ENCODE peak calls at places on chromosome 22, in nine cellular contexts. D is sigmoid colon, Y is body of pancreas, L is OCI-LY7, A is AG10803, X is heart left ventricle, B is cardiac fibroblast, Q is kidney, G is lower lobe of right lung. V is an unnamed sample.

GRCh38 chr22:20175597-20175900 is 24.7 kb upstream of the CCDC188 start:
- DNase-seq in A (peak; percentile 43), B (no peak), L (no peak), G (no peak), Q (no peak), D (no peak), X (no peak), Y (no peak), V (no peak)

GRCh38 chr22:47371263-47372090 is 609.0 kb downstream of the TBC1D22A start:
- DNase-seq in X (no peak), A (no peak), Q (no peak), B (no peak), L (no peak), D (peak; percentile 39), G (peak; percentile 34), Y (no peak), V (no peak)

GRCh38 chr22:28025866-28026575 is 107.0 kb upstream of the PITPNB start:
- DNase-seq in B (no peak), A (no peak), D (no peak), Q (no peak), G (no peak), Y (no peak), X (peak; percentile 11), L (no peak), V (no peak)

GRCh38 chr22:20249797-20250354 is 18.2 kb downstream of the RTN4R start:
- DNase-seq in B (peak; percentile 57), G (no peak), D (peak; percentile 78), L (no peak), X (no peak), A (peak; percentile 50), Y (peak; percentile 28), Q (no peak), V (peak; percentile 19)

GRCh38 chr22:50317178-50317577 is 9.6 kb downstream of the DENND6B start:
- DNase-seq in Y (no peak), B (no peak), G (peak; percentile 48), L (no peak), X (no peak), A (no peak), Q (peak; percentile 61), D (no peak), V (no peak)

GRCh38 chr22:35914665-35915476 is 113.8 kb downstream of the RBFOX2 start:
- DNase-seq in Y (peak; percentile 88), L (peak; percentile 70), X (peak; percentile 70), Q (no peak), G (no peak), D (peak; percentile 83), B (peak; percentile 94), A (peak; percentile 88), V (peak; percentile 77)

GRCh38 chr22:37356922-37357321 is 70.4 kb downstream of the ELFN2 start:
- DNase-seq in D (no peak), Q (no peak), A (no peak), X (no peak), B (no peak), Y (no peak), G (no peak), L (no peak), V (no peak)

GRCh38 chr22:24516301-24516737 is 21.2 kb downstream of the UPB1 start:
- DNase-seq in X (no peak), G (no peak), Q (no peak), D (no peak), Y (peak; percentile 42), L (no peak), B (peak; percentile 93), A (peak; percentile 93), V (peak; percentile 86)

GRCh38 chr22:39959640-39960447 is at the start of gene TMA7B:
- DNase-seq in Y (no peak), G (no peak), B (peak; percentile 60), D (no peak), Q (no peak), X (no peak), L (no peak), A (peak; percentile 55), V (no peak)

GRCh38 chr22:42721045-42721434 is 370 bp upstream of the A4GALT start:
- DNase-seq in X (no peak), B (no peak), L (no peak), D (no peak), A (peak; percentile 29), G (no peak), Q (no peak), Y (no peak), V (no peak)

GRCh38 chr22:42720263-42721044 is at the start of gene A4GALT:
- DNase-seq in L (peak; percentile 61), G (no peak), Y (no peak), Q (no peak), D (no peak), B (no peak), X (peak; percentile 57), A (no peak), V (no peak)

GRCh38 chr22:42726811-42727210 is 6.1 kb upstream of the A4GALT start:
- DNase-seq in G (no peak), B (no peak), Q (no peak), Y (no peak), A (no peak), D (no peak), X (no peak), L (no peak), V (no peak)

GRCh38 chr22:42725606-42726355 is 5.1 kb upstream of the A4GALT start:
- DNase-seq in Q (no peak), D (no peak), G (no peak), Y (no peak), A (peak; percentile 63), L (no peak), B (peak; percentile 59), X (no peak), V (no peak)

GRCh38 chr22:42724062-42724461 is 3.4 kb upstream of the A4GALT start:
- DNase-seq in A (no peak), B (no peak), X (no peak), Q (peak; percentile 72), Y (no peak), L (no peak), D (no peak), G (no peak), V (no peak)
- H3K4me3 ChIP-seq in A (no peak overlapping the region), B (no peak overlapping the region), X (no peak overlapping the region), Q (no peak overlapping the region), Y (no peak overlapping the region), L (no peak overlapping the region), D (no peak overlapping the region), G (no peak overlapping the region), V (no peak overlapping the region)

DNA sequence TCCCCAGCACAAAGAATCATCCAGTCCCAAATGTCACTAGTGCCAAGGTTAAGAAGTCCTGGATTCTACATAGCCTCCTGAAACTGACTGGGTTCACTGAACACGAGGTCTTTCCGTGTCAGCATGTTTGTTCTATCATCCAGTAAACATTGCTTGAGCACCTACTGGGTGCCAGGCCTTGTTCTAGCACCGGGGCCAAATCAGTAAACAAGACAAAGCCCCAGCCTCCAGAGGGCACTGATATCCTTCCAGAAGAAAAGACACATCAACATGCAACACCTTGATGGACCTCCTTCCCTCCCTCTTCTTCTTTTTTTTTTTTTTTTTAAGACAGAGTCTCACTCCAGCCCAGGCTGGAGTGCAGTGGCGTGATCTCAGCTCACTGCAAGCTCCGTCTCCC is 26.9 kb downstream of the TPST2 start:
- DNase-seq in L (peak; percentile 52), X (no peak), A (no peak), D (no peak), B (no peak), Q (no peak), Y (peak; percentile 46), G (no peak), V (no peak)
- TF ChIP-seq CTCF in L (peak; percentile 65), X (peak; percentile 11), A (peak; percentile 1), D (no peak), B (no peak), Q (no peak), Y (no peak), G (no peak), V (peak; percentile 11)

DNA sequence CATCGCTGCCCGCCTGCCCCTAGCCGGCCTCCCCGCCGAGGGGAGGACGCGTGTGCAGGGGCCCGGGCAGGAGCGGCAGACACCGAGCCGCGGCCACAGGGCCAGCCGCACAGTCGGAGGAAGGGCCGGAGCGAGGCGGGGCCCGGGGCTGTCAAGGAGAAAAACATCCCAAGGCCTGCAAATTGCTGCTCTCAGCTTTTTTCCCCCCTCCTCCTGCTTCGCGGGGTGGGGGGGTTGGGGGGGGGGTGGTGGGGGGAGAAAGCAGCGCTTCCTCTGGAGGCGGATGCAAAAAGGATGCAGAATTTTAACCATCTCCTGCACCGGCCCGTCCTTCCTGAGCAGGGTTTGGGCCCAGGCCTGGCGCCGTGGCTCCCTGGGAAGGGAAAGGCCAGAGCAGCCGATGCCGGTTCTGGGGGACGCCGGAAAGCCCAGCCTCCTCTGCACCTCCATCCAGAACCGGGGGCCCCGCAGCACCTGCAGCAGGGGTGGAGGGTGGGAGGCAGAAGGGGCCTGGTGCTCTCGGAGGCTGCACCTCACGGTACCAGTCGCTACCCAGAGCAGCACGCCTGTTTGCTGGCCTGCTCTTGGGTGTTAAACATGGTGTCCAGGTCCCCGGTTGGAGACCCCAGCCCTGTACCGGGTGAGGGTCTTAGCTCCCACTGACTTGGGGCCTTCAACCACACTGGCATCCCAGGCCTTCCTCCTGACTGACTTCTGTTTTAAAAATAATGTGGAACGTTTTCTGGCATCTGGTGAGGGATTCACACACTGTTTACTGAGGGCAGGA is 77.3 kb upstream of the WNT7B start:
- DNase-seq in A (peak; percentile 88), L (peak; percentile 80), G (peak; percentile 75), Y (peak; percentile 77), B (peak; percentile 78), Q (peak; percentile 92), D (peak; percentile 90), X (peak; percentile 86), V (no peak)
- H3K4me3 ChIP-seq in A (peak overlapping the region; percentile 79), L (peak overlapping the region; percentile 67), G (peak overlapping the region; percentile 87), Y (peak overlapping the region; percentile 43), B (peak overlapping the region; percentile 53), Q (peak overlapping the region; percentile 68), D (peak overlapping the region; percentile 84), X (peak overlapping the region; percentile 73), V (peak overlapping the region; percentile 46)

GRCh38 chr22:29689201-29689871 is 30.5 kb upstream of the CABP7 start:
- DNase-seq in Y (no peak), A (no peak), G (no peak), D (no peak), Q (no peak), L (no peak), B (no peak), X (no peak), V (no peak)

GRCh38 chr22:29690481-29690880 is 29.3 kb upstream of the CABP7 start:
- DNase-seq in L (no peak), B (no peak), A (peak; percentile 56), Y (no peak), G (no peak), X (no peak), D (no peak), Q (no peak), V (no peak)

GRCh38 chr22:29692327-29692640 is 27.5 kb upstream of the CABP7 start:
- DNase-seq in Q (no peak), Y (no peak), G (no peak), L (no peak), X (no peak), B (no peak), D (no peak), A (no peak), V (no peak)

GRCh38 chr22:29691636-29692326 is 28.0 kb upstream of the CABP7 start:
- DNase-seq in Q (no peak), A (no peak), Y (no peak), D (no peak), B (no peak), G (no peak), L (no peak), X (no peak), V (no peak)

GRCh38 chr22:29689872-29690213 is 30.0 kb upstream of the CABP7 start:
- DNase-seq in X (peak; percentile 59), Q (no peak), G (peak; percentile 67), D (no peak), A (peak; percentile 47), Y (peak; percentile 56), B (peak; percentile 60), L (peak; percentile 31), V (peak; percentile 23)
- TF ChIP-seq CTCF in X (peak; percentile 78), Q (peak; percentile 61), G (peak; percentile 70), D (peak; percentile 37), A (peak; percentile 73), Y (peak; percentile 70), B (peak; percentile 85), L (peak; percentile 79), V (peak; percentile 78)

V was measured in astrocyte of the cerebellum.